ENCODE peak calls at places on chromosomes 4 and X, in eight cellular contexts. One of them, this sample, is unnamed.

GRCh38 chrX:36431819-36432218 is 512.3 kb downstream of the CFAP47 start:
- DNase-seq in transverse colon: no peak
- DNase-seq in Peyer's patch: no peak
- DNase-seq in HepG2: no peak
- DNase-seq in uterus: no peak
- DNase-seq in GM12878: no peak
- DNase-seq in spleen: no peak
- DNase-seq in heart left ventricle: no peak
- DNase-seq in this sample: no peak

GRCh38 chr4:967113-968104 is 6.0 kb downstream of the DGKQ start:
- DNase-seq in transverse colon: no peak
- DNase-seq in Peyer's patch: no peak
- DNase-seq in HepG2: no peak
- DNase-seq in uterus: no peak
- DNase-seq in GM12878: no peak
- DNase-seq in spleen: peak
- DNase-seq in heart left ventricle: peak
- DNase-seq in this sample: no peak

GRCh38 chrX:123731987-123732678 is 719 bp downstream of the THOC2 start:
- DNase-seq in transverse colon: peak
- DNase-seq in Peyer's patch: no peak
- DNase-seq in HepG2: no peak
- DNase-seq in uterus: no peak
- DNase-seq in GM12878: no peak
- DNase-seq in spleen: peak
- DNase-seq in heart left ventricle: no peak
- DNase-seq in this sample: peak

GRCh38 chr4:169723207-169723606 is 34.5 kb downstream of the HPF1 start:
- DNase-seq in transverse colon: no peak
- DNase-seq in Peyer's patch: no peak
- DNase-seq in HepG2: peak
- DNase-seq in uterus: no peak
- DNase-seq in GM12878: no peak
- DNase-seq in spleen: no peak
- DNase-seq in heart left ventricle: no peak
- DNase-seq in this sample: peak

GRCh38 chr4:5366421-5366820 is 315.1 kb downstream of the STK32B start:
- DNase-seq in transverse colon: no peak
- DNase-seq in Peyer's patch: no peak
- DNase-seq in HepG2: no peak
- DNase-seq in uterus: no peak
- DNase-seq in GM12878: no peak
- DNase-seq in spleen: no peak
- DNase-seq in heart left ventricle: no peak
- DNase-seq in this sample: no peak

GRCh38 chrX:18377802-18378201 is 23.3 kb upstream of the SCML2 start:
- DNase-seq in transverse colon: peak
- DNase-seq in Peyer's patch: no peak
- DNase-seq in HepG2: peak
- DNase-seq in uterus: no peak
- DNase-seq in GM12878: no peak
- DNase-seq in spleen: no peak
- DNase-seq in heart left ventricle: no peak
- DNase-seq in this sample: peak

GRCh38 chr4:20809796-20810195 is 109.5 kb downstream of the PACRGL start:
- DNase-seq in transverse colon: no peak
- DNase-seq in Peyer's patch: no peak
- DNase-seq in HepG2: peak
- DNase-seq in uterus: no peak
- DNase-seq in GM12878: no peak
- DNase-seq in spleen: no peak
- DNase-seq in heart left ventricle: no peak
- DNase-seq in this sample: peak

GRCh38 chrX:154369453-154370299 is 4.8 kb downstream of the FLNA start:
- DNase-seq in transverse colon: peak
- DNase-seq in Peyer's patch: peak
- DNase-seq in HepG2: peak
- DNase-seq in uterus: peak
- DNase-seq in GM12878: peak
- DNase-seq in spleen: peak
- DNase-seq in heart left ventricle: peak
- DNase-seq in this sample: peak

GRCh38 chr4:77434299-77435092 is 171.1 kb upstream of the CXCL13 start:
- DNase-seq in transverse colon: no peak
- DNase-seq in Peyer's patch: no peak
- DNase-seq in HepG2: no peak
- DNase-seq in uterus: no peak
- DNase-seq in GM12878: no peak
- DNase-seq in spleen: no peak
- DNase-seq in heart left ventricle: peak
- DNase-seq in this sample: peak
- TF ChIP-seq POLR2A in transverse colon: no peak
- TF ChIP-seq POLR2A in Peyer's patch: no peak
- TF ChIP-seq POLR2A in HepG2: no peak
- TF ChIP-seq POLR2A in uterus: no peak
- TF ChIP-seq POLR2A in GM12878: no peak
- TF ChIP-seq POLR2A in spleen: no peak
- TF ChIP-seq POLR2A in heart left ventricle: no peak
- TF ChIP-seq POLR2A in this sample: no peak

DNA sequence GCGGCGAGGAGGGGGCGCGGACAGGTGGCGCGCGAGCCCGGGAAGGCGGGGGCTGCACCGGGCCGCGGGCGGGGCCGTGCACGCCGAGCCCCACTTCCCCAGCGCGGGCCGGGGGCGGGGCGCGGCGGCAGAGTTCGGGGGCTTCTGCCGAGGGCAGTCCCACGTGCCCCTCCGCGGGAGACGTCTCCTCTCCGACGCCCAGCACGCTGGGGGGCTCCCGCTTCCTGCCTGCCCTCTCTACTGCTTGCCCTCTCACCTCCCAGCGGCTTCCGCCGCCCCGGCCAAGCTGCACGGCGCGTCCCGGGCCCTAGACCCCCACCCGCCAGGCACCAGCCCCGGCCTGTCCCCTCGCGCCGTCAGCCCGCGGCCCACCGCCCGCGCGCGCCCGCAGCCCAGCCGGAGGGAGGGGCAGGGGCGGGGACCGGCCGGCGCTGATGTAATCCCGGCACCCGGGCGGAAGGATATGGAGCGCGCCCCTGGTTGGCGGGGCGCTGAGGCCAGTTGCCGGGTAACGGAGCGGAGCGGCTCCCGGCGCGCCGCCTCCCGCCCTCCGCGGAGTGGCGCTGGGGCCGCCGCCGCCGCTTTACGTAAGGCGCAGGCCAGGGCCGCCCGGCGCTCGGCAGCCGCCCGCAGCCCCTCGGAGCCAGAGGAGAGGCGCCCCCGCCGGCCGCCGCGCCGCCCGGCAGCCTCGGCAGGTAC is at the start of gene KIAA0232:
- DNase-seq in transverse colon: peak
- DNase-seq in Peyer's patch: peak
- DNase-seq in HepG2: peak
- DNase-seq in uterus: peak
- DNase-seq in GM12878: peak
- DNase-seq in spleen: peak
- DNase-seq in heart left ventricle: peak
- DNase-seq in this sample: peak
- TF ChIP-seq POLR2A in transverse colon: peak
- TF ChIP-seq POLR2A in Peyer's patch: peak
- TF ChIP-seq POLR2A in HepG2: no peak
- TF ChIP-seq POLR2A in uterus: peak
- TF ChIP-seq POLR2A in GM12878: peak
- TF ChIP-seq POLR2A in spleen: no peak
- TF ChIP-seq POLR2A in heart left ventricle: no peak
- TF ChIP-seq POLR2A in this sample: peak

GRCh38 chr4:2168469-2169319 is 73.2 kb downstream of the HAUS3 start:
- DNase-seq in transverse colon: peak
- DNase-seq in Peyer's patch: no peak
- DNase-seq in HepG2: no peak
- DNase-seq in uterus: no peak
- DNase-seq in GM12878: no peak
- DNase-seq in spleen: no peak
- DNase-seq in heart left ventricle: no peak
- DNase-seq in this sample: peak

GRCh38 chr4:2175990-2176698 is 65.8 kb downstream of the HAUS3 start:
- DNase-seq in transverse colon: no peak
- DNase-seq in Peyer's patch: no peak
- DNase-seq in HepG2: no peak
- DNase-seq in uterus: no peak
- DNase-seq in GM12878: no peak
- DNase-seq in spleen: no peak
- DNase-seq in heart left ventricle: no peak
- DNase-seq in this sample: no peak

GRCh38 chr4:2174061-2174460 is 67.9 kb downstream of the HAUS3 start:
- DNase-seq in transverse colon: no peak
- DNase-seq in Peyer's patch: no peak
- DNase-seq in HepG2: no peak
- DNase-seq in uterus: no peak
- DNase-seq in GM12878: no peak
- DNase-seq in spleen: no peak
- DNase-seq in heart left ventricle: no peak
- DNase-seq in this sample: no peak

GRCh38 chr4:2172627-2173231 is 69.2 kb downstream of the HAUS3 start:
- DNase-seq in transverse colon: no peak
- DNase-seq in Peyer's patch: no peak
- DNase-seq in HepG2: peak
- DNase-seq in uterus: no peak
- DNase-seq in GM12878: no peak
- DNase-seq in spleen: no peak
- DNase-seq in heart left ventricle: no peak
- DNase-seq in this sample: no peak

GRCh38 chr4:2172161-2172560 is 69.8 kb downstream of the HAUS3 start:
- DNase-seq in transverse colon: no peak
- DNase-seq in Peyer's patch: no peak
- DNase-seq in HepG2: no peak
- DNase-seq in uterus: no peak
- DNase-seq in GM12878: no peak
- DNase-seq in spleen: no peak
- DNase-seq in heart left ventricle: no peak
- DNase-seq in this sample: no peak
- TF ChIP-seq POLR2A in transverse colon: no peak
- TF ChIP-seq POLR2A in Peyer's patch: no peak
- TF ChIP-seq POLR2A in HepG2: no peak
- TF ChIP-seq POLR2A in uterus: no peak
- TF ChIP-seq POLR2A in GM12878: no peak
- TF ChIP-seq POLR2A in spleen: no peak
- TF ChIP-seq POLR2A in heart left ventricle: no peak
- TF ChIP-seq POLR2A in this sample: no peak

GRCh38 chrX:11757397-11757728 is 674 bp upstream of the MSL3 start:
- DNase-seq in transverse colon: no peak
- DNase-seq in Peyer's patch: no peak
- DNase-seq in HepG2: no peak
- DNase-seq in uterus: peak
- DNase-seq in GM12878: no peak
- DNase-seq in spleen: no peak
- DNase-seq in heart left ventricle: no peak
- DNase-seq in this sample: no peak

GRCh38 chrX:11758400-11759171 is 549 bp downstream of the MSL3 start:
- DNase-seq in transverse colon: peak
- DNase-seq in Peyer's patch: peak
- DNase-seq in HepG2: peak
- DNase-seq in uterus: peak
- DNase-seq in GM12878: no peak
- DNase-seq in spleen: peak
- DNase-seq in heart left ventricle: peak
- DNase-seq in this sample: peak

GRCh38 chrX:11757729-11758399 is at the start of gene MSL3:
- DNase-seq in transverse colon: peak
- DNase-seq in Peyer's patch: peak
- DNase-seq in HepG2: no peak
- DNase-seq in uterus: no peak
- DNase-seq in GM12878: no peak
- DNase-seq in spleen: peak
- DNase-seq in heart left ventricle: peak
- DNase-seq in this sample: peak

GRCh38 chrX:11759461-11760311 is 1.6 kb downstream of the MSL3 start:
- DNase-seq in transverse colon: peak
- DNase-seq in Peyer's patch: peak
- DNase-seq in HepG2: peak
- DNase-seq in uterus: peak
- DNase-seq in GM12878: peak
- DNase-seq in spleen: no peak
- DNase-seq in heart left ventricle: peak
- DNase-seq in this sample: peak

GRCh38 chrX:11759172-11759460 is 1.1 kb downstream of the MSL3 start:
- DNase-seq in transverse colon: no peak
- DNase-seq in Peyer's patch: no peak
- DNase-seq in HepG2: no peak
- DNase-seq in uterus: no peak
- DNase-seq in GM12878: no peak
- DNase-seq in spleen: peak
- DNase-seq in heart left ventricle: no peak
- DNase-seq in this sample: no peak
- TF ChIP-seq POLR2A in transverse colon: no peak
- TF ChIP-seq POLR2A in Peyer's patch: no peak
- TF ChIP-seq POLR2A in HepG2: no peak
- TF ChIP-seq POLR2A in uterus: no peak
- TF ChIP-seq POLR2A in GM12878: no peak
- TF ChIP-seq POLR2A in spleen: no peak
- TF ChIP-seq POLR2A in heart left ventricle: no peak
- TF ChIP-seq POLR2A in this sample: no peak

DNA sequence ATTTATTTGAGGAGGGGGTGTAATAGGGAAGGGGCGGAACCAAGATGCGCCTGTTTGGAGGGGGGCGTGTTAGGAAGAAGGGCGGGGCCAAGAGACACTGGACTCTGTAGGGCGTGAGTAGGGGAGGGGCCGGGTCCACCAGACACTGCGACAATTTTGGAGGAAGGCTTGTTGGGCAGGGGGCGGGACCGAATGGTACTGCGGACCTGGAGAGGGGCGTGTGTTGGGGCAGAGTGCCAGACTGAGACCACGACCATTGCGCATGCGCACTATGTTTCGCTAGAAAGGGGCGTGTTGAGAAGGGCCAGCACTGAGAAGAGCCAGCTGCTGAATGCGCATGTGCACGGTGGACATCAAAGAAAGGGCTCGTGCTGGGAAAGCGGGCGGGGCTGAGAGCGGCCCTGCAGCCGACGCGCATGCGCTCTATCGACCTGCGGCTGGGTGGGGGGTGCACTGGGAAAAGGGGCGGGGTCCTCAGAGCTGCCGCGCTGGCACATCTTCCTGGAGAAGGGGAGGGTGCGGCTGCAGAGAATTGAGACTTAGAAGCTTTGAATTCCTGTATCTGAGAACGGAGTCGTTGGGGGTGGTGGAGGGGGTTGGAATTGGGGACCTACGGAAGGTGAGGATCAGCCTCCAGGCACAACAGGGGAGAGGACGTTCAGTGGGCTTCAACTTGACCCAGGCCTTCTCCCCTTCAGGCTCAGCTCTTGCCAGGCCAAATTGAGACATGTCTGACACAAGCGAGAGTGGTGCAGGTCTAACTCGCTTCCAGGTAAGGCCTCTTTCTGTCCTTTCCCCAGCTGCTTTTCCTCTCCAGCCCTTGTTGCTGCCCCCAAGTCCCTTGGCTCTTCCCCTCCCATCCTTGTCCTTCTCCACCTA is 1.3 kb downstream of the MAGED2 start:
- DNase-seq in transverse colon: peak
- DNase-seq in Peyer's patch: peak
- DNase-seq in HepG2: peak
- DNase-seq in uterus: peak
- DNase-seq in GM12878: peak
- DNase-seq in spleen: peak
- DNase-seq in heart left ventricle: peak
- DNase-seq in this sample: peak
- TF ChIP-seq POLR2A in transverse colon: no peak
- TF ChIP-seq POLR2A in Peyer's patch: no peak
- TF ChIP-seq POLR2A in HepG2: peak
- TF ChIP-seq POLR2A in uterus: no peak
- TF ChIP-seq POLR2A in GM12878: peak
- TF ChIP-seq POLR2A in spleen: no peak
- TF ChIP-seq POLR2A in heart left ventricle: no peak
- TF ChIP-seq POLR2A in this sample: no peak

GRCh38 chr4:121711263-121712000 is 14.7 kb upstream of the ANXA5 start:
- DNase-seq in transverse colon: peak
- DNase-seq in Peyer's patch: peak
- DNase-seq in HepG2: peak
- DNase-seq in uterus: peak
- DNase-seq in GM12878: no peak
- DNase-seq in spleen: peak
- DNase-seq in heart left ventricle: peak
- DNase-seq in this sample: peak
- TF ChIP-seq POLR2A in transverse colon: peak
- TF ChIP-seq POLR2A in Peyer's patch: no peak
- TF ChIP-seq POLR2A in HepG2: no peak
- TF ChIP-seq POLR2A in uterus: no peak
- TF ChIP-seq POLR2A in GM12878: no peak
- TF ChIP-seq POLR2A in spleen: no peak
- TF ChIP-seq POLR2A in heart left ventricle: no peak
- TF ChIP-seq POLR2A in this sample: no peak